ENCODE peak calls at places on chromosomes 4 and X, in nine cellular contexts. W is HEK293T; M is DMS 273 treated with DMSO at 0.1 percent for 48 hours; T is sigmoid colon; J is cardiac fibroblast; C is stimulated activated CD4-positive, alpha-beta T cell treated with anti-CD3 and anti-CD28 coated beads, Interleukin-15, amount 100 ng/mL, for 1 hour; H is tibial artery; N is effector CD4-positive, alpha-beta T cell; S is non-pigmented ciliary epithelial cell. Y is an unnamed sample.

GRCh38 chr4:100190643-100191600 is 654 bp upstream of the DDIT4L start:
- DNase-seq in C (no peak), M (no peak), J (peak), S (no peak), N (no peak), T (no peak), W (no peak), H (no peak), Y (peak)

GRCh38 chrX:130575831-130576404 is 174.1 kb downstream of the RBMX2 start:
- DNase-seq in H (peak), J (peak), S (no peak), C (no peak), W (peak), T (no peak), M (peak), N (no peak), Y (no peak)

GRCh38 chrX:11557120-11557519 is 108.6 kb downstream of the ARHGAP6 start:
- DNase-seq in W (no peak), J (peak), S (peak), T (no peak), C (no peak), N (no peak), M (no peak), H (no peak), Y (no peak)

GRCh38 chr4:13918110-13918509 is 290.6 kb upstream of the BOD1L1 start:
- DNase-seq in C (no peak), M (no peak), W (no peak), J (peak), T (peak), S (peak), N (no peak), H (peak), Y (peak)

GRCh38 chr4:118756429-118756828 is 71.2 kb downstream of the METTL14 start:
- DNase-seq in H (no peak), T (no peak), J (no peak), S (no peak), W (no peak), N (no peak), M (no peak), C (no peak), Y (no peak)

GRCh38 chr4:22514001-22514400 is 1.9 kb downstream of the ADGRA3 start:
- DNase-seq in C (no peak), M (no peak), H (no peak), J (peak), N (no peak), T (no peak), S (peak), W (no peak), Y (no peak)

GRCh38 chr4:12538162-12538561 is 946.0 kb downstream of the RAB28 start:
- DNase-seq in M (no peak), H (no peak), C (no peak), N (no peak), T (no peak), J (no peak), S (no peak), W (no peak), Y (no peak)

GRCh38 chr4:184014301-184014700 is 109.2 kb downstream of the STOX2 start:
- DNase-seq in J (no peak), T (no peak), W (no peak), H (no peak), S (no peak), M (no peak), C (no peak), N (no peak), Y (no peak)

GRCh38 chrX:69062493-69062892 is 102.8 kb downstream of the PJA1 start:
- DNase-seq in J (no peak), T (no peak), N (no peak), W (no peak), C (no peak), H (no peak), M (no peak), S (no peak), Y (no peak)

GRCh38 chrX:116417214-116417613 is 19.2 kb upstream of the SLC6A14 start:
- DNase-seq in H (no peak), M (no peak), W (no peak), N (no peak), C (no peak), S (no peak), T (no peak), J (no peak), Y (no peak)

GRCh38 chr4:60611762-60612496 is 588.2 kb upstream of the ADGRL3 start:
- DNase-seq in S (no peak), M (no peak), H (no peak), N (no peak), W (no peak), T (no peak), C (no peak), J (peak), Y (no peak)

GRCh38 chrX:9867214-9867613 is 81.0 kb downstream of the SHROOM2 start:
- DNase-seq in W (no peak), C (no peak), S (no peak), N (no peak), M (no peak), J (no peak), H (no peak), T (no peak), Y (no peak)

GRCh38 chrX:71536285-71536684 is 3.4 kb downstream of the OGT start:
- DNase-seq in S (no peak), M (peak), W (no peak), T (no peak), H (no peak), C (no peak), N (no peak), J (no peak), Y (no peak)

GRCh38 chrX:51332188-51332942 is at the start of gene NUDT10:
- DNase-seq in W (peak), S (no peak), C (no peak), N (no peak), T (peak), H (no peak), J (no peak), M (no peak), Y (peak)

GRCh38 chr4:110865611-110866254 is 242.9 kb upstream of the PITX2 start:
- DNase-seq in M (no peak), C (no peak), H (no peak), N (no peak), T (no peak), S (peak), J (peak), W (no peak), Y (no peak)

GRCh38 chr4:123816462-123816861 is 419.9 kb downstream of the SPRY1 start:
- DNase-seq in N (no peak), J (no peak), S (no peak), T (no peak), M (no peak), W (no peak), H (no peak), C (no peak), Y (no peak)

GRCh38 chrX:103847174-103847870 is 15.3 kb upstream of the RAB9B start:
- DNase-seq in T (no peak), W (no peak), S (no peak), M (no peak), J (peak), C (no peak), H (no peak), N (no peak), Y (no peak)

GRCh38 chr4:38691251-38692008 is 27.4 kb downstream of the KLF3 start:
- DNase-seq in J (peak), M (no peak), W (no peak), S (peak), N (no peak), H (no peak), C (no peak), T (peak), Y (no peak)

GRCh38 chr4:145527773-145528172 is 46.1 kb downstream of the SMAD1 start:
- DNase-seq in T (no peak), J (no peak), H (no peak), S (no peak), W (no peak), M (no peak), N (no peak), C (no peak), Y (no peak)

GRCh38 chr4:157072002-157072401 is 3.9 kb upstream of the GLRB start:
- DNase-seq in J (peak), T (no peak), S (peak), W (no peak), N (no peak), H (no peak), C (no peak), M (no peak), Y (no peak)

GRCh38 chr4:52751349-52751911 is at the start of gene ERVMER34-1:
- DNase-seq in W (no peak), C (no peak), M (no peak), J (peak), H (peak), T (peak), S (no peak), N (no peak), Y (peak)

GRCh38 chrX:26562156-26562555 is 346.2 kb downstream of the MAGEB5 start:
- DNase-seq in T (no peak), N (no peak), W (no peak), H (no peak), M (no peak), C (no peak), J (no peak), S (no peak), Y (no peak)

GRCh38 chr4:101020956-101021355 is 326.4 kb downstream of the PPP3CA start:
- DNase-seq in W (no peak), H (no peak), C (no peak), J (peak), T (no peak), S (peak), M (no peak), N (no peak), Y (no peak)

GRCh38 chrX:115940348-115940747 is 230.2 kb upstream of the AGTR2 start:
- DNase-seq in C (no peak), T (no peak), J (no peak), H (no peak), N (no peak), M (no peak), W (no peak), S (no peak), Y (no peak)

GRCh38 chr4:119646347-119647071 is 17.9 kb upstream of the PDE5A start:
- DNase-seq in J (no peak), T (peak), S (no peak), W (no peak), H (no peak), M (peak), C (no peak), N (no peak), Y (no peak)

GRCh38 chr4:4321951-4322688 is 32.1 kb downstream of the ZBTB49 start:
- DNase-seq in C (no peak), T (peak), M (no peak), J (no peak), H (no peak), N (no peak), S (no peak), W (no peak), Y (no peak)

GRCh38 chr4:13783800-13784411 is 156.4 kb upstream of the BOD1L1 start:
- DNase-seq in S (peak), H (no peak), J (no peak), M (no peak), C (no peak), W (no peak), N (no peak), T (no peak), Y (no peak)

GRCh38 chrX:81868979-81869378 is 667.1 kb downstream of the SH3BGRL start:
- DNase-seq in J (no peak), T (no peak), W (no peak), C (no peak), H (no peak), M (no peak), S (no peak), N (no peak), Y (no peak)

GRCh38 chr4:16900325-16900724 is 1.9 kb upstream of the LDB2 start:
- DNase-seq in H (no peak), N (no peak), W (no peak), T (no peak), S (no peak), M (no peak), J (no peak), C (no peak), Y (no peak)

GRCh38 chrX:102883491-102883890 is 53.6 kb upstream of the RAB40AL start:
- DNase-seq in H (no peak), S (no peak), J (no peak), W (no peak), M (no peak), T (no peak), C (no peak), N (no peak), Y (no peak)

GRCh38 chr4:4409416-4410115 is 22.7 kb downstream of the NSG1 start:
- DNase-seq in S (no peak), M (no peak), T (no peak), N (no peak), J (no peak), W (no peak), C (no peak), H (no peak), Y (no peak)